ENCODE peak calls at places on chromosomes 12 and 14, in seven cellular contexts. B is PC-3; K is heart right ventricle; G is stimulated activated CD4-positive, alpha-beta T cell treated with anti-CD3 and anti-CD28 coated beads, Interleukin-1b, Interleukin-23, amount 100 ng/mL, for 4 hours; D is T follicular helper cell; S is Peyer's patch; F is effector memory CD4-positive, alpha-beta T cell. W is an unnamed sample.

GRCh38 chr12:13028825-13029570 is 15.2 kb upstream of the FAM234B start:
- DNase-seq in B (no peak), K (no peak), G (no peak), D (no peak), S (no peak), F (no peak), W (no peak)

GRCh38 chr12:132014915-132015280 is 65.2 kb downstream of the EP400 start:
- DNase-seq in B (no peak), K (no peak), G (no peak), D (no peak), S (no peak), F (no peak), W (no peak)

GRCh38 chr12:26369588-26369987 is 174.2 kb downstream of the SSPN start:
- DNase-seq in B (peak), K (no peak), G (no peak), D (no peak), S (no peak), F (no peak), W (peak)

GRCh38 chr12:91181053-91181452 is 1.6 kb downstream of the DCN start:
- DNase-seq in B (no peak), K (no peak), G (no peak), D (no peak), S (no peak), F (no peak), W (no peak)

GRCh38 chr12:121812921-121813896 is 9.4 kb downstream of the SETD1B start:
- DNase-seq in B (no peak), K (no peak), G (no peak), D (no peak), S (no peak), F (no peak), W (no peak)

GRCh38 chr12:27970981-27971489 is 1.5 kb downstream of the PTHLH start:
- DNase-seq in B (peak), K (peak), G (no peak), D (no peak), S (no peak), F (no peak), W (no peak)

GRCh38 chr12:19437996-19438395 is 1.3 kb upstream of the AEBP2 start:
- DNase-seq in B (no peak), K (no peak), G (no peak), D (no peak), S (no peak), F (no peak), W (no peak)

GRCh38 chr12:121801601-121802484 is 2.0 kb upstream of the SETD1B start:
- DNase-seq in B (peak), K (no peak), G (no peak), D (no peak), S (no peak), F (no peak), W (no peak)

GRCh38 chr12:22979854-22980253 is 354.9 kb downstream of the ETNK1 start:
- DNase-seq in B (no peak), K (no peak), G (no peak), D (no peak), S (no peak), F (no peak), W (no peak)

GRCh38 chr14:49959822-49960408 is 67.0 kb downstream of the ARF6 start:
- DNase-seq in B (no peak), K (no peak), G (no peak), D (no peak), S (peak), F (no peak), W (no peak)

GRCh38 chr14:90781344-90781761 is 34.9 kb downstream of the TTC7B start:
- DNase-seq in B (peak), K (no peak), G (no peak), D (no peak), S (no peak), F (no peak), W (no peak)

W was measured in BJ.